ENCODE peak calls at places on chromosomes 3 and 15, in six cellular contexts. I is K562, O is HepG2, J is endothelial cell of umbilical vein, U is A549, L is SK-N-SH. N is an unnamed sample.

GRCh38 chr15:42070276-42070965 is 23.9 kb downstream of the PLA2G4D start:
- DNase-seq in I (no peak), O (no peak), J (no peak), U (no peak), L (no peak), N (no peak)

GRCh38 chr3:25091938-25092337 is 336.1 kb upstream of the RARB start:
- DNase-seq in I (no peak), O (no peak), J (no peak), U (no peak), L (no peak), N (no peak)

GRCh38 chr15:42679285-42680141 is 57.4 kb downstream of the CDAN1 start:
- DNase-seq in I (no peak), O (no peak), J (no peak), U (no peak), L (no peak), N (no peak)

GRCh38 chr3:71103430-71103881 is 480.1 kb downstream of the FOXP1 start:
- DNase-seq in I (no peak), O (peak), J (peak), U (no peak), L (peak), N (no peak)

GRCh38 chr15:75024102-75024636 is 779 bp downstream of the PPCDC start:
- DNase-seq in I (peak), O (no peak), J (peak), U (peak), L (peak), N (no peak)

GRCh38 chr3:14780927-14781507 is 37.7 kb upstream of the FGD5 start:
- DNase-seq in I (peak), O (peak), J (peak), U (peak), L (no peak), N (peak)

GRCh38 chr3:174072675-174073074 is 675.1 kb downstream of the NLGN1 start:
- DNase-seq in I (no peak), O (no peak), J (no peak), U (no peak), L (no peak), N (no peak)

GRCh38 chr3:147775816-147776530 is 366.8 kb downstream of the ZIC1 start:
- DNase-seq in I (no peak), O (no peak), J (no peak), U (no peak), L (no peak), N (no peak)

GRCh38 chr15:65083262-65083701 is 6.7 kb downstream of the KBTBD13 start:
- DNase-seq in I (no peak), O (no peak), J (no peak), U (no peak), L (no peak), N (no peak)

GRCh38 chr3:184339016-184339415 is 1.6 kb downstream of the FAM131A start:
- DNase-seq in I (no peak), O (no peak), J (no peak), U (no peak), L (no peak), N (no peak)

GRCh38 chr3:111072016-111072891 is 638 bp downstream of the NECTIN3 start:
- DNase-seq in I (no peak), O (peak), J (peak), U (peak), L (no peak), N (no peak)

GRCh38 chr15:31328425-31328998 is 1.9 kb downstream of the KLF13 start:
- DNase-seq in I (peak), O (no peak), J (no peak), U (peak), L (peak), N (no peak)

GRCh38 chr3:11335056-11335608 is 62.9 kb downstream of the ATG7 start:
- DNase-seq in I (peak), O (peak), J (peak), U (peak), L (peak), N (peak)

GRCh38 chr15:84852212-84852611 is 32.2 kb upstream of the SLC28A1 start:
- DNase-seq in I (no peak), O (no peak), J (no peak), U (no peak), L (no peak), N (no peak)

GRCh38 chr3:144358191-144358590 is 386.6 kb downstream of the DIPK2A start:
- DNase-seq in I (no peak), O (no peak), J (no peak), U (no peak), L (no peak), N (no peak)

GRCh38 chr3:58874795-58875194 is 175.0 kb downstream of the CFAP20DC start:
- DNase-seq in I (no peak), O (no peak), J (no peak), U (no peak), L (no peak), N (peak)
- H3K4me3 ChIP-seq in I (no peak), O (no peak), J (no peak), U (no peak), L (no peak), N (no peak)

DNA sequence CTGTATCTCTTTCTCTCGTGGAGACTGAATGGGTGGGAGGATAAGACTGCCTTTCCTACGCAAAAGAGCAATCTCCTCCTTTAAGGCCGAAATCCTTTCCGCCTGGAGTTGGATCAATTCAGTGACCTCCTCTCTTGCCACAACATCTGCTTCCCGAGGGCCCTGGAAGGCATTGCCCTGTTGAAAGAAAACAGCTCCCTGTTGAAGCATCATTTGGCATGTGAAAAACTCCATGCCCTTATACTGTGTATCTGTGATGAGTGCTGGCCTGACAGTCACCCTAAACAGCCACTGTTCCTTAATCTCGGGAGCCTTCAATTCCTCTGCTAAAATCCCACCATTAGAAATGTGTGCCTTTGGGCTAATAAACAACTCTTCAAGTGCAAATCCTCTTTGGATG is 80.2 kb downstream of the BOC start:
- DNase-seq in I (no peak), O (no peak), J (no peak), U (no peak), L (peak), N (no peak)
- TF ChIP-seq MAX in I (no peak), O (no peak), J (no peak), U (no peak), L (no peak), N (no peak)

GRCh38 chr3:187722206-187722612 is 19.9 kb upstream of the RTP2 start:
- DNase-seq in I (no peak), O (no peak), J (no peak), U (no peak), L (no peak), N (no peak)
- H3K4me2 ChIP-seq in I (no peak), O (no peak), J (no peak), U (no peak), L (no peak), N (no peak)

DNA sequence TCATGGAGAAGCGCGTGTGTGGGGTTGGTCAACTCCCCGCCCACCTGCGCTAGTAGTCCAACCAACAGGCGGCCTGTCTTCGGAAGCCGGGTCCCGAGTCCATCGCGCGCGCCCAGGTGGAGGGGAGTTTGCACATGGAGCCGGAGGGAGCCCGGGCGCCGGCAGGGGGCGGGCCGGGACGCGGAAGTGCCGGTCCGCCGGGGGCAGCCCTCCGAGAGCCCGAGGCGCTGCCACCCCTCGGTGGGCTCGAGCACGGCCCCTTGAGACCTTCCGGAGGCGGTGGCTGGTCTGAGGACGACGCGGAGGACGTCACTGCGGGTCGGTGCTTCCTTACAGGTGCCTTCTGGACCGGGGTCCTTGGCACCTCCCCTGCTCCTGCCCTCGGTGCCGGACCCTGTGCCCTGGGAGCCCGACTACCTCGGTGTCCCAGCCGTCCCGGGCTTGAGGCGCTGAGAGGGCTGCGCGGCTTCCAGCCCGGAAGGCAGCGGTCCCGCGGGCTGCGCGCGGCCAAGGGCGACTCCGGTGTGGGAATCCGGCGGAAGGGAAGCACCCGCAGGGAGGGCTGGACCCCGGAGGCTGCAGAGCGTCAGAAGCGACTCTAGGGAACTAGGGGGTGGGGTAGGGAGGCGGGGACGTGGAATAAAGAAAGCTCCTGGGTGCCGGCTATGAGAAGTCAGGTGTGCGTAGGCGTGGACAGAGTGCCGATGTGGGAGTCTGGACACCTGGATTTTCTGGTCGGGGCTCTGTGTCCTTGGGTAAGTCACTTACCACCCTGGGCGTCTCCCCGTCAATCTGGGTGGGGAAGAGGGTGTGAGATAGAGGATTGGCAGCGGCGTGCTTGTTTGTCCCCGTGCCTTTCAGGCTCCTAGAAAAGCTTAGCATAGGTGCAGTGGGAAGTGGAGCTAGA is 212.3 kb downstream of the FGF12 start:
- DNase-seq in I (no peak), O (no peak), J (no peak), U (peak), L (peak), N (no peak)
- H3K4me3 ChIP-seq in I (no peak), O (no peak), J (no peak), U (peak), L (peak), N (no peak)

GRCh38 chr15:89714775-89715174 is 24.2 kb downstream of the WDR93 start:
- DNase-seq in I (no peak), O (no peak), J (no peak), U (no peak), L (no peak), N (no peak)
- TF ChIP-seq MAX in I (no peak), O (no peak), J (no peak), U (no peak), L (no peak), N (no peak)